ENCODE peak calls at places on chromosomes 7 and 10, in five cellular contexts. I, C, G, L and A are unnamed samples.

GRCh38 chr7:94276797-94277196 is 117.9 kb upstream of the COL1A2 start:
- DNase-seq in I (no peak), C (no peak), G (no peak), L (peak), A (peak)

GRCh38 chr10:47453435-47454293 is 30.3 kb downstream of the ANXA8 start:
- DNase-seq in I (no peak), C (no peak), G (no peak), L (no peak), A (no peak)

GRCh38 chr7:128398016-128398840 is 11.6 kb downstream of the IMPDH1 start:
- DNase-seq in I (peak), C (peak), G (no peak), L (peak), A (peak)

GRCh38 chr7:27185708-27186449 is 847 bp upstream of the HOXA11 start:
- DNase-seq in I (no peak), C (no peak), G (no peak), L (no peak), A (no peak)

GRCh38 chr10:79400567-79401004 is 44.8 kb downstream of the ZCCHC24 start:
- DNase-seq in I (no peak), C (peak), G (no peak), L (no peak), A (peak)

GRCh38 chr7:99029481-99030144 is 114.3 kb downstream of the SMURF1 start:
- DNase-seq in I (no peak), C (no peak), G (no peak), L (peak), A (peak)

GRCh38 chr10:123722351-123722750 is 56.2 kb downstream of the GPR26 start:
- DNase-seq in I (no peak), C (no peak), G (no peak), L (no peak), A (no peak)

GRCh38 chr7:149879271-149879711 is 5.5 kb downstream of the ATP6V0E2 start:
- DNase-seq in I (no peak), C (no peak), G (no peak), L (no peak), A (no peak)

GRCh38 chr7:95865716-95866371 is 93.5 kb downstream of the DYNC1I1 start:
- DNase-seq in I (no peak), C (peak), G (no peak), L (peak), A (peak)

GRCh38 chr7:38736135-38736534 is 105.0 kb upstream of the AMPH start:
- DNase-seq in I (no peak), C (no peak), G (no peak), L (peak), A (no peak)

GRCh38 chr7:30912454-30912985 is 867 bp downstream of the AQP1 start:
- DNase-seq in I (no peak), C (no peak), G (no peak), L (no peak), A (no peak)

GRCh38 chr10:23968296-23968695 is 240.6 kb upstream of the KIAA1217 start:
- DNase-seq in I (no peak), C (no peak), G (no peak), L (no peak), A (no peak)

GRCh38 chr7:76364198-76364584 is 5.4 kb upstream of the YWHAG start:
- DNase-seq in I (no peak), C (no peak), G (peak), L (peak), A (peak)

GRCh38 chr10:53230651-53231050 is 458.1 kb upstream of the MBL2 start:
- DNase-seq in I (no peak), C (no peak), G (no peak), L (no peak), A (no peak)

GRCh38 chr10:61992683-61993629 is 91.5 kb downstream of the ARID5B start:
- DNase-seq in I (no peak), C (peak), G (no peak), L (peak), A (peak)

GRCh38 chr10:72072046-72072445 is 16.3 kb downstream of the SPOCK2 start:
- DNase-seq in I (no peak), C (no peak), G (no peak), L (no peak), A (no peak)

GRCh38 chr10:11787846-11788245 is 35.3 kb upstream of the PROSER2 start:
- DNase-seq in I (no peak), C (no peak), G (no peak), L (no peak), A (no peak)

GRCh38 chr10:91042069-91042468 is 121.2 kb upstream of the ANKRD1 start:
- DNase-seq in I (no peak), C (no peak), G (no peak), L (no peak), A (no peak)